ENCODE peak calls at places on chromosomes 4 and X, in four cellular contexts. P is A549, X is SK-N-SH, R is HepG2. D is an unnamed sample.

GRCh38 chr4:134787315-134787714 is 585.7 kb upstream of the PABPC4L start:
- DNase-seq in P (no peak), X (no peak), R (no peak), D (no peak)

GRCh38 chr4:183400035-183400434 is 44.4 kb upstream of the CDKN2AIP start:
- DNase-seq in R (no peak), P (no peak), X (no peak), D (no peak)

GRCh38 chr4:101418055-101418454 is 70.7 kb upstream of the PPP3CA start:
- DNase-seq in R (no peak), P (no peak), X (no peak), D (peak; percentile 86)

GRCh38 chr4:30950737-30951136 is 230.6 kb downstream of the PCDH7 start:
- DNase-seq in X (no peak), P (no peak), R (no peak), D (no peak)

GRCh38 chrX:102930990-102931756 is 5.9 kb upstream of the RAB40AL start:
- DNase-seq in R (no peak), X (no peak), P (no peak), D (no peak)

GRCh38 chr4:98406819-98407218 is 145.6 kb downstream of the RAP1GDS1 start:
- DNase-seq in R (no peak), P (no peak), X (no peak), D (no peak)

GRCh38 chr4:189185810-189186432 is 754.8 kb upstream of the FRG1 start:
- DNase-seq in X (no peak), P (no peak), R (no peak), D (no peak)

GRCh38 chr4:164252286-164252685 is 501.6 kb upstream of the SMIM31 start:
- DNase-seq in X (no peak), R (no peak), P (no peak), D (no peak)

GRCh38 chr4:40550900-40551546 is 78.6 kb downstream of the RBM47 start:
- DNase-seq in R (peak; percentile 54), X (no peak), P (peak; percentile 25), D (peak; percentile 75)

GRCh38 chr4:80136238-80136637 is 61.1 kb upstream of the PRDM8 start:
- DNase-seq in R (no peak), P (no peak), X (no peak), D (no peak)

GRCh38 chrX:44157293-44157692 is 184.1 kb upstream of the NDP start:
- DNase-seq in X (no peak), P (no peak), R (no peak), D (no peak)

GRCh38 chr4:32499176-32499575 is 1779.0 kb downstream of the PCDH7 start:
- DNase-seq in X (no peak), P (no peak), R (no peak), D (no peak)

GRCh38 chr4:18676136-18676922 is 654.8 kb upstream of the LCORL start:
- DNase-seq in X (no peak), R (no peak), P (no peak), D (peak; percentile 7)

GRCh38 chrX:49919617-49920016 is 2.8 kb upstream of the CLCN5 start:
- DNase-seq in R (peak; percentile 9), P (peak; percentile 8), X (peak; percentile 56), D (peak; percentile 32)

GRCh38 chr4:38396091-38396490 is 267.9 kb upstream of the KLF3 start:
- DNase-seq in R (no peak), X (no peak), P (no peak), D (no peak)
- TF ChIP-seq CTCF in R (no peak), X (no peak), P (no peak), D (no peak)

GRCh38 chr4:8872402-8873291 is 1.0 kb upstream of the HMX1 start:
- DNase-seq in R (no peak), X (peak; percentile 74), P (no peak), D (no peak)

GRCh38 chr4:8869879-8870646 is 1.6 kb downstream of the HMX1 start:
- DNase-seq in R (no peak), P (no peak), X (peak; percentile 47), D (no peak)

GRCh38 chr4:8869002-8869878 is 2.4 kb downstream of the HMX1 start:
- DNase-seq in X (no peak), R (no peak), P (no peak), D (no peak)

GRCh38 chr4:8870647-8871416 is 807 bp downstream of the HMX1 start:
- DNase-seq in P (no peak), X (peak; percentile 82), R (no peak), D (no peak)

GRCh38 chr4:8871417-8872401 is at the start of gene HMX1:
- DNase-seq in P (peak; percentile 84), R (no peak), X (peak; percentile 100), D (no peak)
- TF ChIP-seq MAX in P (no peak), R (no peak), X (no peak), D (no peak)

GRCh38 chrX:69493766-69494165 is 10.4 kb upstream of the NALF2 start:
- DNase-seq in R (no peak), P (no peak), X (no peak), D (no peak)

GRCh38 chrX:69496143-69496542 is 8.0 kb upstream of the NALF2 start:
- DNase-seq in X (no peak), R (no peak), P (no peak), D (no peak)

GRCh38 chrX:69489625-69490024 is 14.5 kb upstream of the NALF2 start:
- DNase-seq in P (no peak), R (no peak), X (no peak), D (no peak)

GRCh38 chrX:69493193-69493592 is 10.9 kb upstream of the NALF2 start:
- DNase-seq in R (peak; percentile 44), P (peak; percentile 35), X (peak; percentile 45), D (peak; percentile 22)
- TF ChIP-seq CTCF in R (peak; percentile 78), P (peak; percentile 54), X (peak; percentile 62), D (peak; percentile 20)

GRCh38 chr4:81454953-81455352 is 16.8 kb downstream of the RASGEF1B start:
- DNase-seq in P (no peak), R (no peak), X (no peak), D (peak; percentile 55)

GRCh38 chr4:81455895-81456294 is 15.8 kb downstream of the RASGEF1B start:
- DNase-seq in X (no peak), R (no peak), P (no peak), D (peak; percentile 20)

GRCh38 chr4:81454498-81454897 is 17.2 kb downstream of the RASGEF1B start:
- DNase-seq in X (no peak), P (no peak), R (no peak), D (peak; percentile 62)

GRCh38 chr4:81452452-81453011 is 19.2 kb downstream of the RASGEF1B start:
- DNase-seq in R (no peak), P (no peak), X (no peak), D (no peak)

GRCh38 chr4:81453024-81453423 is 18.7 kb downstream of the RASGEF1B start:
- DNase-seq in R (no peak), P (no peak), X (no peak), D (no peak)
- TF ChIP-seq MAX in R (no peak), P (no peak), X (no peak), D (no peak)

GRCh38 chr4:38086515-38087226 is 126.5 kb downstream of the PTTG2 start:
- DNase-seq in R (no peak), P (no peak), X (no peak), D (no peak)

GRCh38 chr4:38084984-38085383 is 124.8 kb downstream of the PTTG2 start:
- DNase-seq in P (no peak), R (no peak), X (no peak), D (no peak)

GRCh38 chr4:38088321-38088720 is 128.1 kb downstream of the PTTG2 start:
- DNase-seq in P (no peak), R (no peak), X (no peak), D (no peak)

GRCh38 chr4:38082424-38083374 is 122.5 kb downstream of the PTTG2 start:
- DNase-seq in X (no peak), P (no peak), R (no peak), D (no peak)

GRCh38 chr4:38085394-38086150 is 125.4 kb downstream of the PTTG2 start:
- DNase-seq in P (no peak), X (no peak), R (no peak), D (no peak)
- TF ChIP-seq CTCF in P (no peak), X (no peak), R (no peak), D (no peak)

DNA sequence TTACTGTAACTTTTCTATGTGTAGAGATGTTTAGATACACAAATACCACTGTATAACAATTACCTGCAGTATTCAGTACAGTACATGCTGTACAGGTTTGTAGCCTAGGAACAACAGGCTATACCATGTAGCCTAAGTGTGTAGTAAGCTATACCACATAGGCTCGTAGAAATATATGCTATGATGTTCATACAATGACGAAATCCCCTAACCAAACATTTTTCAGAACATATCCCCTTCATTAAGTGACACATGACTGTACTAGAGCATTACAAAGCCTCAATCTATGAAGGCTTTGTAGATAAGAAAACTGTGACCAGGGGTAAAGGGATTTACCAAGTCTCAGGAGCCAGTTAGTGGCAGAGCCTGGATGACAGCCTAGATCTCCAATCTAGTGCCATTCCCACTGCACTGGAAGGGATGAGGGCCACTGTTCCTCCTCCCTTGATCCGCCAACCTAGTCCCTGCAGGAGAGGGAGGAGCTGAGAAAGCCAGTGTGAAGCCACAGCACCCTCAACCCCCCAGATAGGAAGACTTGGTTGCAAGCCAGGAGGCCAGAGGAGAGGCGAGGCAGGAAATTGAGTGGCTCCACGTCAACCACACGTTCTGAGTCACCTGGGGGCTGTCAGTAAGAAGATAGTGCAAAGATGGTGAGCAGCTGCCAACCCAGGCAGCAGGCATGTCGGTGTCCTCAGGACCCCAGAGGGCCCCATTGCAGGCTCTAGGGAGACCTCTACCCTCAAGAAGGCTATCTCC is 227.7 kb downstream of the BCOR start:
- DNase-seq in R (no peak), X (no peak), P (peak; percentile 10), D (peak; percentile 78)
- TF ChIP-seq MAX in R (no peak), X (no peak), P (no peak), D (no peak)

GRCh38 chr4:156109943-156110925 is 156.6 kb upstream of the CTSO start:
- DNase-seq in P (peak; percentile 2), R (no peak), X (no peak), D (peak; percentile 55)

GRCh38 chr4:156118821-156119220 is 165.2 kb upstream of the CTSO start:
- DNase-seq in R (no peak), X (no peak), P (no peak), D (no peak)

GRCh38 chr4:156111706-156112105 is 158.0 kb upstream of the CTSO start:
- DNase-seq in X (no peak), R (no peak), P (no peak), D (no peak)

DNA sequence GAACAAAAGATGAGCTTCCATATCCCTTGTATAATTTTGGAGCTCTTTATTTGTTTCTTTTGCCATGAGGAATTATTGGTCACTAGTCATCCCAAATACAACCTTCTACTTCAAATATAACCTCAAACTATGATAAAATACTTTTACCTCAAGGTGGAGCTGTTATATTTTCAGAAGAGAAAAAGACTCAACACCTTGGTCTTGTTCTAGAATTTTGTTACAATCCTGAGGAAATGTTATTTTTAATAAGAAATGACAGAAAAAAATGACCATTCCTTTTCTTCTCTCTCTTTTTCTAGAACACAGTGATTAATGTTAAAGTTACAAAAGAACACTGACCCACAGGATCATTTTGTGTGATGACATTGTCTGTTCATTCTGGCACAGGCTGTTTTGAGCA is 159.5 kb upstream of the CTSO start:
- DNase-seq in P (no peak), X (no peak), R (no peak), D (no peak)
- TF ChIP-seq CTCF in P (peak; percentile 26), X (peak; percentile 43), R (no peak), D (no peak)

GRCh38 chrX:13863326-13863725 is 46.4 kb upstream of the GPM6B start:
- DNase-seq in R (no peak), P (no peak), X (no peak), D (no peak)
- TF ChIP-seq MAX in R (no peak), P (no peak), X (no peak), D (no peak)

GRCh38 chrX:131728295-131729145 is 184.6 kb downstream of the OR13H1 start:
- DNase-seq in R (no peak), X (peak; percentile 54), P (no peak), D (no peak)
- TF ChIP-seq CTCF in R (no peak), X (peak; percentile 60), P (peak; percentile 24), D (no peak)